ENCODE peak calls at places on chromosomes 16 and 17, in four cellular contexts. A is upper lobe of left lung, H is A549, E is tibial nerve. Z is an unnamed sample. For H3K4me1, the result is how much of the 10 kb centered on the place peaks cover.

GRCh38 chr17:62017912-62018311 is 47.2 kb downstream of the MED13 start:
- DNase-seq in E (no peak), H (no peak), A (no peak), Z (no peak)

GRCh38 chr17:35894206-35894605 is 14.0 kb upstream of the CCL5 start:
- DNase-seq in A (no peak), E (no peak), H (no peak), Z (no peak)

GRCh38 chr17:7354262-7354781 is 634 bp upstream of the TMEM95 start:
- DNase-seq in E (no peak), A (no peak), H (peak), Z (peak)

GRCh38 chr17:32481193-32481592 is 5.6 kb upstream of the CDK5R1 start:
- DNase-seq in H (no peak), E (no peak), A (no peak), Z (no peak)

GRCh38 chr17:5282639-5283217 is 644 bp downstream of the RABEP1 start:
- DNase-seq in H (peak), E (no peak), A (no peak), Z (peak)

GRCh38 chr16:87979352-87979751 is 28.1 kb downstream of the BANP start:
- DNase-seq in H (no peak), A (no peak), E (no peak), Z (no peak)

GRCh38 chr17:27980035-27980434 is 62.4 kb upstream of the NLK start:
- DNase-seq in A (no peak), H (peak), E (no peak), Z (no peak)

GRCh38 chr17:2909164-2909852 is 113.1 kb downstream of the RAP1GAP2 start:
- DNase-seq in A (no peak), E (no peak), H (no peak), Z (peak)

GRCh38 chr17:18122991-18123753 is 14.6 kb downstream of the MYO15A start:
- DNase-seq in E (no peak), A (no peak), H (no peak), Z (no peak)

GRCh38 chr17:74183411-74183810 is 20.1 kb upstream of the RPL38 start:
- DNase-seq in H (no peak), A (no peak), E (no peak), Z (no peak)

GRCh38 chr16:3793161-3793576 is 75.8 kb upstream of the TRAP1 start:
- DNase-seq in H (peak), E (peak), A (no peak), Z (no peak)

GRCh38 chr17:59941131-59941530 is 23.4 kb downstream of the RNFT1 start:
- DNase-seq in E (no peak), H (no peak), A (no peak), Z (no peak)

GRCh38 chr17:9406046-9406631 is 169.5 kb downstream of the STX8 start:
- DNase-seq in E (no peak), H (no peak), A (no peak), Z (no peak)

GRCh38 chr17:41965694-41966375 is 760 bp upstream of the CNP start:
- DNase-seq in H (peak), E (no peak), A (peak), Z (peak)

GRCh38 chr17:78679495-78680395 is 102.3 kb downstream of the CYTH1 start:
- DNase-seq in E (no peak), A (no peak), H (no peak), Z (no peak)

GRCh38 chr17:6471531-6472465 is 27.5 kb downstream of the PIMREG start:
- DNase-seq in H (peak), A (no peak), E (no peak), Z (no peak)

GRCh38 chr17:40827746-40828453 is 5.5 kb upstream of the KRT10 start:
- DNase-seq in A (no peak), H (peak), E (peak), Z (no peak)

GRCh38 chr17:49904904-49905303 is 57.0 kb upstream of the TAC4 start:
- DNase-seq in A (no peak), E (no peak), H (no peak), Z (no peak)

GRCh38 chr16:75070055-75070841 is 46.3 kb downstream of the LDHD start:
- DNase-seq in H (peak), A (no peak), E (no peak), Z (no peak)

GRCh38 chr17:80024206-80024972 is 11.3 kb downstream of the TBC1D16 start:
- DNase-seq in E (no peak), H (no peak), A (no peak), Z (no peak)

GRCh38 chr16:4883501-4883900 is 36.2 kb downstream of the UBN1 start:
- DNase-seq in H (no peak), A (no peak), E (no peak), Z (no peak)

GRCh38 chr17:39208893-39209292 is 8.8 kb downstream of the RPL19 start:
- DNase-seq in A (peak), H (peak), E (no peak), Z (peak)
- H3K27ac ChIP-seq in A (peak), H (peak), E (peak), Z (no peak)

GRCh38 chr17:12990041-12990808 is 27.6 kb downstream of the ELAC2 start:
- DNase-seq in A (no peak), H (no peak), E (no peak), Z (no peak)

GRCh38 chr17:12985431-12986285 is 32.2 kb downstream of the ELAC2 start:
- DNase-seq in H (no peak), A (no peak), E (peak), Z (no peak)

GRCh38 chr17:12983986-12984932 is 33.6 kb downstream of the ELAC2 start:
- DNase-seq in E (peak), H (no peak), A (no peak), Z (peak)

GRCh38 chr17:12990926-12991325 is 26.9 kb downstream of the ELAC2 start:
- DNase-seq in E (no peak), H (no peak), A (no peak), Z (no peak)

GRCh38 chr17:12987120-12987519 is 30.7 kb downstream of the ELAC2 start:
- DNase-seq in E (no peak), H (no peak), A (no peak), Z (no peak)
- H3K4me1 ChIP-seq in E (under half), H (under half), A (under half), Z (under half)

GRCh38 chr17:45229681-45230409 is 8.2 kb downstream of the FMNL1 start:
- DNase-seq in A (no peak), E (no peak), H (no peak), Z (peak)

GRCh38 chr17:45228121-45228941 is 6.6 kb downstream of the FMNL1 start:
- DNase-seq in H (peak), E (no peak), A (no peak), Z (peak)

GRCh38 chr17:45227631-45228120 is 6.0 kb downstream of the FMNL1 start:
- DNase-seq in H (no peak), E (no peak), A (no peak), Z (no peak)

GRCh38 chr17:45230410-45230786 is 8.7 kb downstream of the FMNL1 start:
- DNase-seq in A (no peak), E (no peak), H (no peak), Z (no peak)

DNA sequence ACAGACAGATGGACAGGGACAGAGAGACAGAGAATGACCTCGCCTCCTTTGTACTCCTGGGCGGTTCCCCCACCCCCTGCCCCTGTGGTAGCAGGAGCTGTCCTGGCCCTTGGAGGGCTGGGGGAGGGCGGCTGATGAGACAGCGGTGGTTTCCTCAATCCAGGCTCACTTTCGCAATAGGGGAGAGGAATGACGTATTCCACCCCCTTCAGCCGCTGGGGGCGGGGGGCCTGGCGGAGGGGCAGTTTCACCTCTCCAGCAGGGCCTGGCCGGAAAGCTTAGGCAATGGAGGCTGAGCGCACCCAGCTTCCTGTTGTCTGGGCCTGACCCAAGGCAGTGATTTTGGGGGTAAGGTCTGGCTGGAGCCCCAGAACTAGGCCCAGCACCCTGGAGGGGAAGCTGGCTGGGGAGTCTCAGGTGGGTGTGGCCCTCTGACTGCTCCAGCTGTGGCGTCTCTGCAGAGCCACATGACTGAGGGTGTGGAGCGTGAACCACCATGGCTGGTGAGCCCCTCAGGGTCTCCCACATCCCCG is 7.4 kb downstream of the FMNL1 start:
- DNase-seq in H (peak), A (peak), E (peak), Z (peak)
- TF ChIP-seq EP300 in H (peak), A (no peak), E (peak), Z (no peak)

GRCh38 chr17:64658931-64659330 is 3.2 kb downstream of the SMURF2 start:
- DNase-seq in A (no peak), H (peak), E (no peak), Z (no peak)

GRCh38 chr17:64661981-64662773 is at the start of gene SMURF2:
- DNase-seq in A (peak), H (peak), E (peak), Z (peak)

GRCh38 chr17:64661731-64661980 is 451 bp downstream of the SMURF2 start:
- DNase-seq in A (peak), E (no peak), H (no peak), Z (no peak)

GRCh38 chr17:64657610-64658125 is 4.4 kb downstream of the SMURF2 start:
- DNase-seq in A (no peak), H (no peak), E (no peak), Z (no peak)

GRCh38 chr17:64662774-64663367 is 764 bp upstream of the SMURF2 start:
- DNase-seq in H (no peak), A (peak), E (no peak), Z (no peak)
- H3K27ac ChIP-seq in H (peak), A (peak), E (peak), Z (peak)

DNA sequence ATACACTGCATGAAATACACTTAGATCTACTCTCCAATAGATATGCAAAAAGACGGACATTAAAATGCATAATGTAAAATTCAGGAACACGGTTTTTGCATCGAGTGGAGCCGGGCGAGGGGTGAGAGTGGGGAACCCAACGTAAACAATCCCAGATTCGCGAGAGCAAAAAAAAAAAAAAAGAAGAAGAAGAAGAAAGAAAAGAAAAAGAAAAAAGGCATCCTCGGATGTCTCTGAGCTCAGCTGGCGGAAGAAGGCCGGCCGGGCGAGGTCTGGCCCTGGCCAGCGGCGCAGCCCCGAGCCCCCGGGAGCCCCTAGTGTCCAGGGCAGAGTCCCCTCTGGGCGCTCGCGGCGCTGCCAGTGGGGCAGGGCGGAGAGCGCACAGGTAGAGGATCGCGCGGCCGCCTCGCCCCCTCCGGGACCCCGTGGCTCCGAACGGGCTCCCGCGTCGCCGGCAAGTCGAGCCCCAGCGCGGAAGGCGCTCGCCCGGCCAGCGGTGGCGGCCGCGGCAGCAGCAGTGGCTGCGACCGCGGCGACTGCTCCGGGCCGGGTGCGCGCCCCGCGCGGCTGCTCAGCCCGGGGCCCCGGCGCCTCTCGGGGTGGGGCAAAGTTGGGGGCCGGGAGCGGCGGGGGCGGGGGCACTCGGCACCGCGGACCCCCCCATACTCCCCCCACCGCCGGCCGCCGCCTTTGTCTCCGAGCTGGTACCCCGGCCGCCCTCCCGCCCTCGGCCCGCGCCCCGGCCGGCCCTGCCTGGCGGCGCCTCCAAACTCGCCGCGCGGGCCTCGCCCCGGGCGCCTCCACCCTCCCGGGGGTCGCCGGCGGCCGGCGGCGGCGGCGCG is 9.7 kb upstream of the ZFHX3 start:
- DNase-seq in E (no peak), A (no peak), H (no peak), Z (no peak)
- H3K4me1 ChIP-seq in E (under half), A (half or more), H (under half), Z (half or more)

DNA sequence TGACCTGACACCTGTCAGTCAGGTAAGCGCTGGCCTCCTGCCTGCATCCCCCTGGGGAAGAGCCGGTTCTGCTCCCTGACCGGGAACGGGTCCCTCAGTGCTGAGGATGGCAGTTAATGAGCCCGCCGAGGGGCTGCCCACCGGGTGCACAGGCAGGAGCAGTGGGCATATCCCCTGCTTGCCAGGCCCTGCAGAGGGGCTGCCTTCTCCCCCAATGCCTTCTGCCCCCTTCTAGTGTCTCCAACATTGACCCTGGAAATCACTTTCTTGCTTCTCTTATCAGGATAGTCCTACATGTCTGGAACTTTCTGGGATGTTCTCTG is 388.5 kb downstream of the SEC14L1 start:
- DNase-seq in H (no peak), A (no peak), E (no peak), Z (no peak)
- TF ChIP-seq EP300 in H (no peak), A (no peak), E (no peak), Z (no peak)

GRCh38 chr16:11800385-11800718 is 3.3 kb upstream of the ZC3H7A start:
- DNase-seq in A (no peak), H (no peak), E (no peak), Z (no peak)
- H3K27ac ChIP-seq in A (peak), H (no peak), E (no peak), Z (peak)

DNA sequence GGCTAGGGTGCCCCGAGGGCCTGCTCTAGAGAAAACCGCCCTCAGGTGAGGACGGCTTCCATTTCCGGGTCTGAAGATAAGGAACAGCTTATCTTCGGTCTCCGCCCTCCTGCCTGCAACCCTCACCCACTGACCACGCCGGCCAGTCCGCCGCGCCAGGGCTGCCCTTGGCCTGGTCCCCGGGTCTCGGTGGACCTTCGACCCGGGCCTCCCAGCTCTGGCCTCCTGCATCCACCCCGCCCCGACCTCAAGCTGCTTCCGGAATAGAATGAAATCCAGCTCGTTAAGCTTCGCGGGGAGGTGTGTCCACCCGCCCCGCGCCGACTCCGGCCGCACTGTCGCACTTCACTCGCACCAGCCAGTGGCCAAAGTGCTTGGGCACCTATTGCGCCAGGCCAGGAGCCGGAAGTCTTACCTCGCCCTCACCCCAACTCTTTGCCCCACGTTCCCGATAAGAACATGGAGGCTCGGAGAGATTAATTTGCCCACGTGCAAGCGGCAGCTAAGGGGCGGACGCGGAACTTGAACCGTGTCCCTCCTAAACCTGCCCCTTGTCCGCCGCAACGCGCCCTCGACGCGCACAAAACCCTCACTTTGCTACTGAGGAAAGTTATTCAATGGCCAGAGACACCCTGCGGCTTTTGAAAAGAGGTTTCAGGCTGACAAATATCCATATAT is 742 bp upstream of the MMP15 start:
- DNase-seq in A (peak), H (peak), E (no peak), Z (peak)
- H3K4me1 ChIP-seq in A (half or more), H (under half), E (under half), Z (under half)

GRCh38 chr17:37609170-37610040 is at the start of gene SYNRG:
- DNase-seq in H (peak), E (peak), A (peak), Z (peak)
- TF ChIP-seq EP300 in H (peak), E (peak), A (no peak), Z (no peak)

GRCh38 chr17:57906910-57907309 is 48.3 kb downstream of the CUEDC1 start:
- DNase-seq in E (no peak), H (peak), A (no peak), Z (no peak)
- H3K27ac ChIP-seq in E (peak), H (peak), A (no peak), Z (peak)